ENCODE peak calls at places on chromosome 13, in six cellular contexts. X is heart right ventricle; C is HCT116; T is CD8-positive, alpha-beta T cell; M is GM23338; Y is brain microvascular endothelial cell. A is an unnamed sample.

GRCh38 chr13:33158271-33158670 is 127.3 kb downstream of the STARD13 start:
- DNase-seq in X (no peak), C (no peak), T (no peak), M (no peak), Y (no peak), A (no peak)

GRCh38 chr13:40626977-40627376 is 39.5 kb downstream of the FOXO1 start:
- DNase-seq in X (no peak), C (no peak), T (no peak), M (no peak), Y (no peak), A (no peak)

GRCh38 chr13:27203186-27203585 is 31.6 kb upstream of the USP12 start:
- DNase-seq in X (no peak), C (no peak), T (no peak), M (peak), Y (no peak), A (no peak)

GRCh38 chr13:97136418-97136817 is 85.7 kb upstream of the MBNL2 start:
- DNase-seq in X (no peak), C (no peak), T (no peak), M (no peak), Y (no peak), A (no peak)

GRCh38 chr13:51057001-51057400 is 54.1 kb downstream of the C13orf42 start:
- DNase-seq in X (no peak), C (no peak), T (no peak), M (no peak), Y (no peak), A (no peak)

GRCh38 chr13:50334092-50334778 is 319.0 kb downstream of the KCNRG start:
- DNase-seq in X (no peak), C (no peak), T (no peak), M (no peak), Y (no peak), A (no peak)

GRCh38 chr13:80599765-80600164 is 258.8 kb upstream of the SPRY2 start:
- DNase-seq in X (no peak), C (no peak), T (no peak), M (no peak), Y (no peak), A (no peak)

GRCh38 chr13:114002009-114002544 is 28.2 kb upstream of the C13orf46 start:
- DNase-seq in X (no peak), C (no peak), T (no peak), M (peak), Y (no peak), A (no peak)

GRCh38 chr13:90008707-90009149 is 1338.8 kb upstream of the MIR17HG start:
- DNase-seq in X (no peak), C (no peak), T (no peak), M (peak), Y (no peak), A (no peak)

GRCh38 chr13:21014666-21015170 is 46.7 kb downstream of the LATS2 start:
- DNase-seq in X (peak), C (no peak), T (no peak), M (no peak), Y (peak), A (no peak)

GRCh38 chr13:37669845-37670244 is 71.3 kb upstream of the POSTN start:
- DNase-seq in X (no peak), C (no peak), T (no peak), M (peak), Y (no peak), A (no peak)

GRCh38 chr13:33260168-33261098 is 25.1 kb downstream of the STARD13 start:
- DNase-seq in X (no peak), C (peak), T (no peak), M (no peak), Y (no peak), A (no peak)

GRCh38 chr13:102536196-102536595 is 60.6 kb upstream of the TPP2 start:
- DNase-seq in X (no peak), C (no peak), T (no peak), M (no peak), Y (no peak), A (no peak)

GRCh38 chr13:33366469-33367062 is 81.0 kb upstream of the STARD13 start:
- DNase-seq in X (no peak), C (no peak), T (no peak), M (no peak), Y (no peak), A (no peak)

GRCh38 chr13:85312071-85312470 is 487.1 kb downstream of the SLITRK6 start:
- DNase-seq in X (no peak), C (no peak), T (no peak), M (no peak), Y (no peak), A (no peak)

GRCh38 chr13:104577029-104577820 is 1511.0 kb upstream of the SLC10A2 start:
- DNase-seq in X (no peak), C (no peak), T (no peak), M (no peak), Y (peak), A (no peak)

GRCh38 chr13:106475852-106476251 is 59.6 kb downstream of the EFNB2 start:
- DNase-seq in X (no peak), C (no peak), T (no peak), M (no peak), Y (no peak), A (no peak)
- H3K27ac ChIP-seq in X (no peak), C (no peak), T (no peak), M (no peak), Y (no peak), A (no peak)

GRCh38 chr13:45055198-45055901 is 65.0 kb upstream of the GTF2F2 start:
- DNase-seq in X (no peak), C (peak), T (no peak), M (no peak), Y (peak), A (no peak)
- H3K4me3 ChIP-seq in X (no peak), C (peak), T (no peak), M (no peak), Y (no peak), A (no peak)

GRCh38 chr13:91045351-91046034 is 302.0 kb upstream of the MIR17HG start:
- DNase-seq in X (no peak), C (peak), T (no peak), M (peak), Y (no peak), A (peak)

GRCh38 chr13:91042870-91043269 is 304.6 kb upstream of the MIR17HG start:
- DNase-seq in X (no peak), C (no peak), T (no peak), M (no peak), Y (no peak), A (no peak)

GRCh38 chr13:91046715-91047327 is 300.7 kb upstream of the MIR17HG start:
- DNase-seq in X (no peak), C (no peak), T (no peak), M (peak), Y (no peak), A (peak)
- TF ChIP-seq CTCF in X (no peak), C (no peak), T (no peak), M (no peak), Y (peak), A (peak)

GRCh38 chr13:44252938-44253337 is 120.7 kb upstream of the SERP2 start:
- DNase-seq in X (no peak), C (no peak), T (no peak), M (no peak), Y (no peak), A (no peak)

GRCh38 chr13:44244288-44244687 is 129.3 kb upstream of the SERP2 start:
- DNase-seq in X (no peak), C (peak), T (no peak), M (no peak), Y (peak), A (no peak)

DNA sequence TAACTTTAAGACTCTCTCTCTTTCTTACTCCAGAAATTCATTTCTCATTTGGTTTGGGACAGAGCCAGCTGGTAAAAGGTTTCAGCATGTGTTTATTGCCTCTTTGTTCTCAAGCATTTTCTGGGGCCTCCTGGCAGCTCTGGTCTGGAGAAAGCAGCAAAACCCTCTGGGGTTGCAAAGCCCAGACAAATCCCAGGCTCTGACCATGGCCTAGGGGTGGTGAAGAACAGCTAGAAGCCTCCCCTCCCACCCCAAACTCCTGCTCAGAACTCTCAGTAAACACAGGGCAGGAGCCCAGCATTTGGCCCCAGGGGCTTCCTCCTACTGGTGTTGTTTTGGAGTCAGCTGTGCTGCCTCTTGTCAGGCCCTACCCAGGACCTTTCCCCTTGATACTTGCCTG is 124.2 kb upstream of the SERP2 start:
- DNase-seq in X (peak), C (no peak), T (no peak), M (no peak), Y (no peak), A (no peak)
- H3K27ac ChIP-seq in X (peak), C (peak), T (no peak), M (no peak), Y (no peak), A (no peak)

GRCh38 chr13:35722438-35723060 is 246.1 kb upstream of the MAB21L1 start:
- DNase-seq in X (no peak), C (no peak), T (no peak), M (no peak), Y (no peak), A (no peak)

GRCh38 chr13:35723820-35724219 is 247.3 kb upstream of the MAB21L1 start:
- DNase-seq in X (peak), C (no peak), T (no peak), M (no peak), Y (peak), A (peak)

GRCh38 chr13:35723061-35723461 is 246.6 kb upstream of the MAB21L1 start:
- DNase-seq in X (peak), C (no peak), T (no peak), M (no peak), Y (no peak), A (no peak)

GRCh38 chr13:35727881-35728280 is 251.4 kb upstream of the MAB21L1 start:
- DNase-seq in X (no peak), C (no peak), T (no peak), M (no peak), Y (no peak), A (peak)

GRCh38 chr13:35724480-35724879 is 248.0 kb upstream of the MAB21L1 start:
- DNase-seq in X (no peak), C (no peak), T (no peak), M (no peak), Y (peak), A (no peak)
- H3K4me3 ChIP-seq in X (no peak), C (no peak), T (no peak), M (no peak), Y (no peak), A (no peak)

DNA sequence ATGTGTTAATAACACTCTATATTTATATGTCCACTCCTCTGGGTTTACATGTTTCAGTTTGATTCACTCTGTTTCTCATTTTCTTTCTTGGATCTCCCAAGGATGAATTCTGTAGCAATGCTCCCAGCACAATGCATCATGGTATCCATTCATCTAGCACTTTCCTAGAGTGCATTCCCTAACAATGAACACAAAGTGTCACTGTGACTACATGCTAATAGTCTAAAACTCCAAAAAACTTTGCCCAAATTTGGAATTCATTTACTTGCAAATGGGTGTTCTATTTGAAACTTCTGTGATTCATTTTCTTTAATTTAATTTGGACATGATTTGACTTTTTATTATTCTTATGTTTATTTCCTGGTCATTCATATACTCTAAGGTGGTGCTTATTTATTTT is 286.3 kb downstream of the POU4F1 start:
- DNase-seq in X (no peak), C (no peak), T (no peak), M (peak), Y (no peak), A (no peak)
- TF ChIP-seq CTCF in X (peak), C (no peak), T (no peak), M (peak), Y (no peak), A (no peak)

GRCh38 chr13:77832339-77833100 is 86.1 kb downstream of the EDNRB start:
- DNase-seq in X (no peak), C (no peak), T (no peak), M (no peak), Y (no peak), A (no peak)
- H3K27ac ChIP-seq in X (peak), C (no peak), T (no peak), M (no peak), Y (no peak), A (no peak)

GRCh38 chr13:111139452-111139851 is 24.3 kb downstream of the ARHGEF7 start:
- DNase-seq in X (no peak), C (no peak), T (no peak), M (no peak), Y (no peak), A (no peak)

GRCh38 chr13:111143875-111144540 is 28.9 kb downstream of the ARHGEF7 start:
- DNase-seq in X (no peak), C (no peak), T (no peak), M (no peak), Y (no peak), A (no peak)

GRCh38 chr13:111142472-111142871 is 27.4 kb downstream of the ARHGEF7 start:
- DNase-seq in X (no peak), C (no peak), T (no peak), M (no peak), Y (no peak), A (no peak)

GRCh38 chr13:111139874-111140561 is 24.9 kb downstream of the ARHGEF7 start:
- DNase-seq in X (no peak), C (no peak), T (no peak), M (no peak), Y (no peak), A (no peak)

GRCh38 chr13:111140562-111141105 is 25.5 kb downstream of the ARHGEF7 start:
- DNase-seq in X (no peak), C (no peak), T (no peak), M (no peak), Y (no peak), A (no peak)
- H3K4me3 ChIP-seq in X (no peak), C (no peak), T (no peak), M (no peak), Y (no peak), A (no peak)